ENCODE peak calls at places on chromosome 10, in ten cellular contexts. G is A549, N is HepG2, Q is upper lobe of left lung, S is transverse colon, D is GM12878, R is ovary, H is esophagus muscularis mucosa, O is stomach, B is sigmoid colon. Y is an unnamed sample.

GRCh38 chr10:123270221-123270620 is 116.0 kb downstream of the BUB3 start:
- DNase-seq in R (no peak), G (no peak), B (no peak), Q (no peak), O (no peak), N (no peak), D (no peak), S (no peak), H (no peak), Y (no peak)

GRCh38 chr10:28326516-28327493 is 23.9 kb upstream of the MPP7 start:
- DNase-seq in D (no peak), N (peak), R (peak), O (peak), S (peak), H (peak), G (no peak), Q (peak), B (peak), Y (peak)

GRCh38 chr10:61635946-61636345 is 26.8 kb upstream of the CABCOCO1 start:
- DNase-seq in H (no peak), B (no peak), D (no peak), R (no peak), G (peak), S (no peak), Q (no peak), O (no peak), N (no peak), Y (no peak)

GRCh38 chr10:64093304-64093703 is 572.1 kb downstream of the REEP3 start:
- DNase-seq in Q (no peak), O (no peak), H (no peak), B (no peak), N (no peak), D (no peak), R (no peak), S (no peak), G (no peak), Y (no peak)

GRCh38 chr10:107966817-107967216 is 802.3 kb upstream of the SORCS1 start:
- DNase-seq in O (no peak), D (no peak), N (no peak), H (no peak), Q (no peak), S (no peak), B (no peak), R (no peak), G (no peak), Y (no peak)

GRCh38 chr10:86366033-86366901 is at the start of gene GRID1:
- DNase-seq in O (no peak), G (no peak), R (peak), Q (peak), N (no peak), D (no peak), B (peak), S (no peak), H (no peak), Y (no peak)

GRCh38 chr10:122515588-122516231 is 44.8 kb upstream of the DMBT1 start:
- DNase-seq in O (peak), G (no peak), H (no peak), N (no peak), B (no peak), S (peak), Q (no peak), D (no peak), R (no peak), Y (no peak)

GRCh38 chr10:91208645-91209044 is 11.8 kb upstream of the PCGF5 start:
- DNase-seq in S (no peak), H (no peak), Q (no peak), R (no peak), D (no peak), B (no peak), O (no peak), G (peak), N (no peak), Y (no peak)

GRCh38 chr10:46514431-46514861 is 42.0 kb downstream of the GPRIN2 start:
- DNase-seq in D (no peak), H (no peak), N (no peak), R (no peak), B (no peak), O (no peak), G (no peak), Q (peak), S (peak), Y (no peak)

GRCh38 chr10:84054743-84055142 is 84.6 kb upstream of the GHITM start:
- DNase-seq in Q (no peak), H (no peak), G (no peak), B (no peak), O (no peak), N (no peak), S (no peak), R (no peak), D (no peak), Y (no peak)

GRCh38 chr10:11192304-11193018 is 174.8 kb downstream of the CELF2 start:
- DNase-seq in R (no peak), B (no peak), S (peak), N (no peak), D (no peak), G (no peak), Q (peak), H (no peak), O (no peak), Y (peak)

GRCh38 chr10:96017227-96017687 is 26.1 kb upstream of the CCNJ start:
- DNase-seq in G (peak), B (no peak), O (no peak), Q (no peak), H (no peak), N (peak), S (peak), D (peak), R (no peak), Y (peak)

GRCh38 chr10:3708830-3709229 is 76.2 kb downstream of the KLF6 start:
- DNase-seq in S (no peak), Q (no peak), B (no peak), O (no peak), G (no peak), R (no peak), D (no peak), H (no peak), N (no peak), Y (no peak)

GRCh38 chr10:530717-531116 is 158.8 kb downstream of the DIP2C start:
- DNase-seq in S (no peak), Q (peak), G (no peak), O (no peak), R (no peak), D (no peak), N (no peak), H (no peak), B (peak), Y (no peak)

GRCh38 chr10:53601260-53601875 is 828.8 kb upstream of the MBL2 start:
- DNase-seq in S (no peak), G (peak), N (peak), O (no peak), H (no peak), D (no peak), Q (no peak), R (no peak), B (no peak), Y (no peak)

GRCh38 chr10:129929343-129930297 is 34.5 kb downstream of the EBF3 start:
- DNase-seq in B (peak), R (no peak), Q (peak), O (no peak), S (no peak), H (no peak), N (no peak), G (no peak), D (no peak), Y (no peak)

GRCh38 chr10:87090779-87091178 is 3.9 kb downstream of the GLUD1 start:
- DNase-seq in H (no peak), B (no peak), D (no peak), S (no peak), G (no peak), Q (no peak), R (no peak), N (no peak), O (no peak), Y (no peak)

GRCh38 chr10:14556285-14556956 is 218.3 kb downstream of the FAM107B start:
- DNase-seq in N (peak), B (no peak), R (no peak), Q (peak), D (peak), S (peak), G (peak), H (no peak), O (no peak), Y (no peak)

GRCh38 chr10:14382022-14382421 is 51.3 kb upstream of the FRMD4A start:
- DNase-seq in R (no peak), D (peak), O (no peak), B (no peak), N (no peak), S (no peak), G (no peak), Q (no peak), H (no peak), Y (no peak)

GRCh38 chr10:52623761-52624160 is 148.8 kb downstream of the MBL2 start:
- DNase-seq in H (no peak), N (no peak), D (no peak), O (no peak), S (no peak), B (no peak), G (no peak), Q (no peak), R (no peak), Y (no peak)

GRCh38 chr10:32332299-32332750 is 14.6 kb downstream of the EPC1 start:
- DNase-seq in D (peak), H (no peak), Q (peak), B (no peak), O (no peak), G (peak), N (no peak), R (no peak), S (peak), Y (no peak)

GRCh38 chr10:107614939-107615665 is 450.6 kb upstream of the SORCS1 start:
- DNase-seq in Q (no peak), D (no peak), G (no peak), R (no peak), N (no peak), O (no peak), S (no peak), B (no peak), H (no peak), Y (no peak)

GRCh38 chr10:87842776-87843497 is 20.4 kb downstream of the KLLN start:
- DNase-seq in Q (no peak), R (no peak), B (no peak), D (no peak), S (no peak), O (no peak), N (peak), G (peak), H (no peak), Y (no peak)

GRCh38 chr10:22552888-22553378 is 161.4 kb downstream of the PIP4K2A start:
- DNase-seq in S (no peak), B (no peak), R (no peak), H (no peak), N (no peak), O (no peak), G (no peak), D (no peak), Q (peak), Y (no peak)

GRCh38 chr10:122162566-122163181 is 108.4 kb upstream of the BTBD16 start:
- DNase-seq in N (peak), O (peak), H (no peak), D (no peak), R (no peak), S (peak), G (no peak), Q (no peak), B (no peak), Y (no peak)

GRCh38 chr10:77629775-77630565 is 7.6 kb downstream of the KCNMA1 start:
- DNase-seq in D (no peak), Q (no peak), S (no peak), O (no peak), R (no peak), N (no peak), H (no peak), B (no peak), G (no peak), Y (no peak)

GRCh38 chr10:97851341-97852001 is 1.8 kb downstream of the GOLGA7B start:
- DNase-seq in H (no peak), B (no peak), S (no peak), O (no peak), R (no peak), Q (no peak), G (no peak), N (no peak), D (no peak), Y (no peak)

GRCh38 chr10:102713483-102713813 is 749 bp downstream of the ARL3 start:
- DNase-seq in H (no peak), D (no peak), N (no peak), B (no peak), O (no peak), Q (no peak), R (no peak), S (no peak), G (no peak), Y (no peak)

GRCh38 chr10:101694056-101694673 is 805 bp downstream of the FBXW4 start:
- DNase-seq in G (peak), Q (peak), O (peak), H (peak), S (peak), R (peak), N (peak), B (peak), D (no peak), Y (peak)

GRCh38 chr10:13503745-13504463 is 24.9 kb downstream of the BEND7 start:
- DNase-seq in D (no peak), G (no peak), N (no peak), O (no peak), B (no peak), S (no peak), Q (no peak), H (no peak), R (no peak), Y (no peak)

GRCh38 chr10:12605580-12606405 is 256.4 kb downstream of the CAMK1D start:
- DNase-seq in G (peak), B (peak), Q (peak), D (no peak), S (peak), O (peak), R (peak), H (peak), N (peak), Y (peak)

GRCh38 chr10:114392112-114392835 is 12.0 kb downstream of the AFAP1L2 start:
- DNase-seq in R (no peak), Q (no peak), H (no peak), N (no peak), D (no peak), G (no peak), B (peak), S (no peak), O (no peak), Y (no peak)

GRCh38 chr10:69224862-69225657 is 4.9 kb downstream of the HKDC1 start:
- DNase-seq in G (no peak), N (no peak), Q (no peak), O (no peak), B (no peak), S (no peak), H (no peak), D (no peak), R (no peak), Y (no peak)

DNA sequence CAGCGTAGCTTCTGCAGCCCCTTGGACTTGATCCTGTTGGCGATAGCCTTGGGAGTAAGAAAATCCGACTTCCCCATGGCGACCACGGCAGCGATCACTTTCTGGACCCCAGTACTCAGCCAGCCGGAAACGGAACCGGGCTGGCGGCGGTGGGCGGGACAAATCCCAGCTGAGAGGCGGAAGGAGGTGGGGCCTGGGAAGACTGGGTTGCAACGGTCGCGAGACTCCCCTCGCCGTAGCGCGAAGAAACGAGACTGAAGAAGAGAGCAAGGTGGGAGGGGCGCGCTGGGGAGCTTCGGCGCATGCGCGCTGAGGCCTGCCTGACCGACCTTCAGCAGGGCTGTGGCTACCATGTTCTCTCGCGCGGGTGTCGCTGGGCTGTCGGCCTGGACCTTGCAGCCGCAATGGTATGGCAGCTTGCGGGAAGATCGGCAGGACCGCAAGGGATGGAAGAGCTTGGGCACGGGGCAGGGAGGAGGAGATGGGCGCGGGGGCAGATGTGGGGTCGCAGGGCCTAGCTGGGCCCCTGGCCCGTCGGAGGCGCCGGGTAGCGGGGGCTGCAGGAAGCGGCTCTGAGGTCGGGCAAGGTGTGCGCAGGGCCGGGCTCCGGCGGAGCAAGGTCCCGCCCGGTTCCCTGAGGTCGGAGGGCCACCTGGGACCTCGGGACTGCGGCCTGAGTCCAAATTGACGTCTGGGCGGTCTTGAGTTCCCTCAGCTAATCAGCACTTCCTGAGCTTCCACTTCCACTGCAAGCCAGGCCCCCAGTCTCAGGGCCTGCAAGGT is at the start of the genes ATP5F1C and KIN:
- DNase-seq in R (peak), G (peak), B (peak), Q (peak), S (peak), O (peak), H (peak), N (peak), D (peak), Y (peak)
- TF ChIP-seq POLR2A in R (peak), G (peak), B (peak), Q (no peak), S (peak), O (peak), H (peak), N (peak), D (peak), Y (no peak)

DNA sequence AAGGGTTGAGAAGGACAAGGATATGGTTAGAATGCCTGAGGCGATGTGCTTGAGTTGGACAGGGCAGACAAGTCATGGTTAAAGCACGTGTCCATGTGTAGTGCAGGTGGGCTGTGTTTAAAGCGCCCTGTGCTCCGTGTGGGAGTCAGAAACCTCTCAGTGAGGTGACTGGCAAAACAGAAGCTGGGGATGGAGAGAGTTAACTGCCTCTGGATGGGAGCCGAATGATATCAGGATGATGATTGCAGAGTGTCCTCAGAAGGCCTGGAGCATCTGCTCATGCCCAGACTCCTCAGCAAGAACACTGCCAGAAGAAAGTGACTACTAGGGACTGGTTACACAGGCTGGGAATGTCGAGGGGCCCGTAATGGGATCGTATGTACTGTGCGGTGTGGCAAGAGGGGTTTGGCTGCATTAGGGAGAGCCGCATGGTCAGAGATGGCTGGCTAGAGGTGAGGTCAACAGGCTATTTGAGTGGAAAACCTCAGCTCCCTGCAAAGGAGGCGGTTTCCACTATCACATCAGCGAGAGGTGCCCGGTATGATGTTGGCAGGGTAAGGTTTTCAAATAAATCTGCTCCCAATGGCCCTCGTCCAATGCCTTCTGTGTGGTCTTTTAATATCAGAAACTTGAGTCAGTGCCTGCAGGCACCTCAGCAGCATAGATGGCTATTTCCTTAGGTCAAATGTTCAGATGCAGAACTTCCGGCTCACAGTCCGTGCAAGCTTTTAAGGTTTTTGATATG is 26.1 kb upstream of the MRC1 start:
- DNase-seq in Q (no peak), B (no peak), R (no peak), S (no peak), D (no peak), G (peak), H (no peak), N (no peak), O (peak), Y (no peak)
- TF ChIP-seq EP300 in Q (no peak), B (no peak), R (no peak), S (no peak), D (no peak), G (peak), H (no peak), N (no peak), O (no peak), Y (no peak)

DNA sequence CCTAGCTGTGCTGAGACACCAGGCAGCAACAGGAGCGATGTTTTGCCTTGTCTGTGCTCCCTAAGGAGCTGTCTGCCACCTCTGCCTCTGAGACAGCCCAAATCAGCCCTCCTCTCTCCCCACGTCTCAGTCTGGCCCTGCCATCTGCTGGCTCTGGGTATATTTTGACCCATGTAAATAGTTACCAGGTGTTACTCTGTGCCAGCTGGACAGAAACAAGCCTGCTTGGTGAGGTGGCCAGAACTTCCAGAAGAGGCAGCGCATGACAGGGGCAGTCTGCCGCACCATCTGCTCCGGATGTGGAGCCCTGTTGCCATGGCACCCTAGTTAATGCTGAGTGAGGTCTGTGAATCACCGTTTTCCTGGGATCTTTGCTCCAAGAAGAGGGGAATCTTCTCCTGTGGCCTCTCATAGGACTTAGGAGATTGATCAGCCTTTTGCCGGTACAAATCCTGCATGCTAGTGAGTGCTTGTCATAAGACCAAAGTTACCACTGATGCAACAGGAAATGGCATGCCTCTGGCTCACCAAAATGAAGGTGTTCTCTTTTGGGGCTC is 31.8 kb downstream of the GSTO2 start:
- DNase-seq in H (no peak), G (peak), B (peak), R (peak), O (peak), Q (no peak), N (no peak), D (no peak), S (peak), Y (no peak)
- TF ChIP-seq POLR2A in H (no peak), G (no peak), B (no peak), R (no peak), O (no peak), Q (no peak), N (no peak), D (no peak), S (no peak), Y (no peak)

GRCh38 chr10:50540069-50540825 is 83.5 kb downstream of the SGMS1 start:
- DNase-seq in O (no peak), H (no peak), D (no peak), G (no peak), Q (no peak), S (no peak), B (no peak), N (no peak), R (no peak), Y (no peak)
- TF ChIP-seq EP300 in O (no peak), H (no peak), D (no peak), G (no peak), Q (no peak), S (no peak), B (no peak), N (no peak), R (no peak), Y (no peak)

GRCh38 chr10:30542001-30542861 is 87.3 kb downstream of the LYZL2 start:
- DNase-seq in N (peak), S (no peak), H (no peak), B (no peak), G (peak), O (no peak), R (peak), D (no peak), Q (peak), Y (no peak)
- TF ChIP-seq POLR2A in N (no peak), S (no peak), H (no peak), B (no peak), G (no peak), O (no peak), R (no peak), D (no peak), Q (no peak), Y (no peak)

GRCh38 chr10:30398193-30398592 is 35.8 kb upstream of the MAP3K8 start:
- DNase-seq in R (no peak), H (no peak), O (no peak), N (no peak), G (no peak), Q (no peak), S (no peak), B (no peak), D (no peak), Y (no peak)
- TF ChIP-seq EP300 in R (no peak), H (no peak), O (no peak), N (no peak), G (no peak), Q (no peak), S (no peak), B (no peak), D (no peak), Y (no peak)

Y was measured in tibial nerve.